ENCODE peak calls at places on chromosomes 2 and 18, in eight cellular contexts. B, L, T, F, D, G, C and Q are unnamed samples. For H3K4me1, the result is how much of the 10 kb centered on the place peaks cover.

GRCh38 chr2:110101280-110101844 is 14.3 kb downstream of the MALL start:
- DNase-seq in B (no peak), L (peak), T (peak), F (peak), D (peak), G (peak), C (peak), Q (peak)

GRCh38 chr2:195038158-195038557 is 618.9 kb upstream of the SLC39A10 start:
- DNase-seq in B (no peak), L (no peak), T (no peak), F (no peak), D (no peak), G (no peak), C (no peak), Q (no peak)

GRCh38 chr2:72138921-72139381 is 8.7 kb downstream of the CYP26B1 start:
- DNase-seq in B (no peak), L (no peak), T (peak), F (no peak), D (no peak), G (no peak), C (peak), Q (no peak)

GRCh38 chr2:218421027-218421426 is 2.1 kb downstream of the VIL1 start:
- DNase-seq in B (no peak), L (no peak), T (no peak), F (no peak), D (no peak), G (no peak), C (no peak), Q (no peak)

GRCh38 chr2:227655454-227655853 is 11.2 kb upstream of the SCYGR5 start:
- DNase-seq in B (no peak), L (no peak), T (no peak), F (no peak), D (peak), G (no peak), C (no peak), Q (no peak)

GRCh38 chr2:199364153-199364552 is 93.6 kb downstream of the SATB2 start:
- DNase-seq in B (no peak), L (no peak), T (no peak), F (no peak), D (no peak), G (no peak), C (no peak), Q (no peak)

GRCh38 chr2:36088716-36089328 is 266.8 kb upstream of the CRIM1 start:
- DNase-seq in B (no peak), L (no peak), T (no peak), F (no peak), D (no peak), G (no peak), C (no peak), Q (peak)

GRCh38 chr2:178863856-178864620 is 56.8 kb upstream of the TTN start:
- DNase-seq in B (peak), L (peak), T (no peak), F (no peak), D (peak), G (peak), C (peak), Q (no peak)

GRCh38 chr2:129165001-129165400 is 814.5 kb upstream of the RAB6C start:
- DNase-seq in B (no peak), L (no peak), T (no peak), F (no peak), D (no peak), G (no peak), C (no peak), Q (peak)

GRCh38 chr2:117336496-117336895 is 478.0 kb upstream of the DDX18 start:
- DNase-seq in B (no peak), L (no peak), T (no peak), F (no peak), D (no peak), G (no peak), C (no peak), Q (no peak)

GRCh38 chr2:20611077-20611843 is 39.6 kb downstream of the HS1BP3 start:
- DNase-seq in B (no peak), L (peak), T (peak), F (peak), D (no peak), G (peak), C (peak), Q (peak)

GRCh38 chr2:177467646-177468045 is 75.1 kb downstream of the AGPS start:
- DNase-seq in B (no peak), L (no peak), T (no peak), F (no peak), D (peak), G (no peak), C (no peak), Q (no peak)

GRCh38 chr18:70289351-70290330 is 796 bp downstream of the SOCS6 start:
- DNase-seq in B (peak), L (peak), T (no peak), F (peak), D (peak), G (peak), C (peak), Q (peak)

GRCh38 chr2:24855703-24856102 is 62.5 kb downstream of the CENPO start:
- DNase-seq in B (peak), L (peak), T (no peak), F (peak), D (no peak), G (no peak), C (peak), Q (no peak)

GRCh38 chr2:140392824-140393223 is 1612.6 kb upstream of the NXPH2 start:
- DNase-seq in B (no peak), L (no peak), T (no peak), F (no peak), D (no peak), G (no peak), C (no peak), Q (no peak)

GRCh38 chr2:121044412-121044811 is 240.6 kb downstream of the TFCP2L1 start:
- DNase-seq in B (peak), L (no peak), T (no peak), F (no peak), D (no peak), G (no peak), C (no peak), Q (no peak)
- TF ChIP-seq CTCF in B (peak), L (no peak), T (no peak), F (no peak), D (peak), G (no peak), C (no peak), Q (no peak)

GRCh38 chr2:143251680-143252079 is 122.5 kb downstream of the ARHGAP15 start:
- DNase-seq in B (no peak), L (no peak), T (no peak), F (no peak), D (no peak), G (no peak), C (no peak), Q (no peak)

GRCh38 chr2:143246246-143246645 is 117.0 kb downstream of the ARHGAP15 start:
- DNase-seq in B (no peak), L (no peak), T (no peak), F (no peak), D (no peak), G (no peak), C (no peak), Q (no peak)

GRCh38 chr2:143252138-143252907 is 123.1 kb downstream of the ARHGAP15 start:
- DNase-seq in B (no peak), L (no peak), T (no peak), F (no peak), D (peak), G (no peak), C (no peak), Q (no peak)

GRCh38 chr2:143246815-143247744 is 117.9 kb downstream of the ARHGAP15 start:
- DNase-seq in B (no peak), L (no peak), T (no peak), F (no peak), D (no peak), G (no peak), C (no peak), Q (peak)

GRCh38 chr2:143248631-143249030 is 119.4 kb downstream of the ARHGAP15 start:
- DNase-seq in B (no peak), L (no peak), T (no peak), F (no peak), D (no peak), G (no peak), C (no peak), Q (no peak)
- H3K4me1 ChIP-seq in B (under half), L (under half), T (under half), F (under half), D (under half), G (under half), C (under half), Q (under half)

GRCh38 chr2:208265807-208266640 is at the start of gene PIKFYVE:
- DNase-seq in B (peak), L (peak), T (peak), F (peak), D (peak), G (peak), C (peak), Q (peak)
- TF ChIP-seq CTCF in B (no peak), L (no peak), T (no peak), F (no peak), D (no peak), G (no peak), C (no peak), Q (no peak)

GRCh38 chr18:2655153-2655953 is at the start of gene SMCHD1:
- DNase-seq in B (peak), L (peak), T (peak), F (peak), D (peak), G (peak), C (peak), Q (peak)
- H3K4me1 ChIP-seq in B (under half), L (under half), T (under half), F (under half), D (under half), G (under half), C (under half), Q (under half)

GRCh38 chr2:146147448-146148012 is 1627.6 kb upstream of the ZEB2 start:
- DNase-seq in B (peak), L (no peak), T (no peak), F (no peak), D (peak), G (no peak), C (no peak), Q (no peak)
- TF ChIP-seq CTCF in B (peak), L (no peak), T (no peak), F (no peak), D (peak), G (no peak), C (no peak), Q (no peak)

DNA sequence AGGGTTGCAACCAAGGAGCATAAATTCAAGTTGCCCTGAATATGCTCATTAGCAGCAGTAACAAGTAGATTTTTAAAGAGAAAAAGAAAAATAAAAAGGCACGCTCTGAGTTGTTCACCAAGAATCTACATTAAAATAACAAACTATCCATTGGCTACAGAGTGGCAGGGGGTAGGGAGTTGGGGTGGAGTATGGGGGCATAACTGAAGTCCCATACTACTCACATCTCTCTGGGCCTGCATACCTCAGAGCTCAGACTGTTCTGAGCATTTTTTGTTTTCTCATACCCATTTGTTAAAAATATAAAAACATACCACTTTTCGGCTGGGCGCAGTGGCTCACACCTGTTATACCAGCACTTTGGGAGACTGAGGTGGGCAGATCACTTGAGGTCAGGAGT is 31.4 kb downstream of the ORC4 start:
- DNase-seq in B (no peak), L (no peak), T (no peak), F (no peak), D (no peak), G (no peak), C (no peak), Q (no peak)
- H3K4me1 ChIP-seq in B (under half), L (under half), T (under half), F (under half), D (under half), G (under half), C (under half), Q (under half)